ENCODE peak calls at places on chromosomes 13 and 19, in nine cellular contexts. Q is CD8-positive, alpha-beta T cell; K is fibroblast of mammary gland; U is HFF-Myc; P is kidney epithelial cell; F is AG09309; B is heart right ventricle; I is LNCaP clone FGC; J is MM.1S. A is an unnamed sample.

GRCh38 chr19:54209748-54210494 is 9.3 kb downstream of the RPS9 start:
- DNase-seq in I (peak), U (peak), Q (peak), F (peak), B (peak), J (no peak), K (peak), P (peak), A (peak)

GRCh38 chr19:1324792-1325567 is 39.3 kb downstream of the EFNA2 start:
- DNase-seq in Q (peak), K (peak), J (no peak), P (no peak), U (peak), B (peak), I (no peak), F (no peak), A (peak)

GRCh38 chr19:6802336-6803035 is 30.0 kb downstream of the VAV1 start:
- DNase-seq in P (no peak), Q (peak), U (no peak), B (peak), I (no peak), J (peak), K (no peak), F (no peak), A (peak)

GRCh38 chr13:43664700-43665191 is 122.0 kb downstream of the ENOX1 start:
- DNase-seq in Q (no peak), J (peak), I (no peak), F (peak), K (peak), P (peak), U (peak), B (no peak), A (no peak)

GRCh38 chr19:12365094-12365371 is 450 bp downstream of the ZNF442 start:
- DNase-seq in J (no peak), B (peak), I (no peak), Q (no peak), F (no peak), U (no peak), P (no peak), K (peak), A (no peak)

GRCh38 chr13:39835253-39835652 is 179.8 kb downstream of the COG6 start:
- DNase-seq in B (no peak), U (no peak), F (no peak), K (no peak), Q (no peak), I (no peak), J (no peak), P (no peak), A (no peak)

GRCh38 chr13:96090240-96091101 is 564 bp downstream of the HS6ST3 start:
- DNase-seq in K (peak), B (no peak), J (peak), I (no peak), P (no peak), U (no peak), Q (no peak), F (no peak), A (peak)

GRCh38 chr13:31521466-31521865 is 217.9 kb upstream of the RXFP2 start:
- DNase-seq in I (no peak), J (no peak), P (no peak), U (no peak), F (peak), B (no peak), Q (no peak), K (peak), A (no peak)

GRCh38 chr19:58361900-58362271 is 665 bp downstream of the ZNF497 start:
- DNase-seq in K (peak), P (no peak), I (no peak), F (no peak), B (peak), U (no peak), J (no peak), Q (peak), A (peak)

GRCh38 chr19:5880604-5881078 is 10.3 kb upstream of the FUT5 start:
- DNase-seq in I (no peak), F (no peak), K (peak), J (no peak), U (no peak), B (peak), Q (no peak), P (no peak), A (no peak)

GRCh38 chr13:84405286-84405685 is 523.0 kb upstream of the SLITRK1 start:
- DNase-seq in K (peak), I (no peak), Q (no peak), F (no peak), J (no peak), B (no peak), U (no peak), P (no peak), A (no peak)

GRCh38 chr13:106405731-106406130 is 129.7 kb downstream of the EFNB2 start:
- DNase-seq in Q (no peak), B (no peak), K (no peak), P (no peak), J (no peak), U (no peak), I (no peak), F (no peak), A (no peak)

GRCh38 chr19:33700408-33700757 is 78.6 kb downstream of the CHST8 start:
- DNase-seq in B (no peak), I (no peak), F (no peak), Q (no peak), P (no peak), K (no peak), J (no peak), U (no peak), A (no peak)

GRCh38 chr19:12681074-12681987 is at the start of gene DHPS:
- DNase-seq in F (peak), P (peak), U (peak), B (peak), J (peak), I (peak), K (peak), Q (peak), A (peak)

GRCh38 chr13:49357694-49358093 is 86.2 kb downstream of the CAB39L start:
- DNase-seq in F (no peak), Q (no peak), P (no peak), B (no peak), J (no peak), K (peak), I (no peak), U (peak), A (no peak)

GRCh38 chr13:109712187-109712601 is 74.2 kb downstream of the IRS2 start:
- DNase-seq in F (no peak), J (no peak), I (no peak), U (no peak), P (peak), K (no peak), B (no peak), Q (no peak), A (no peak)

GRCh38 chr13:79973533-79973963 is 367.4 kb downstream of the SPRY2 start:
- DNase-seq in Q (no peak), P (no peak), I (no peak), B (peak), J (peak), F (no peak), U (no peak), K (peak), A (no peak)

GRCh38 chr19:1616875-1617274 is 11.6 kb upstream of the UQCR11 start:
- DNase-seq in U (no peak), B (no peak), P (no peak), J (peak), F (no peak), Q (no peak), I (no peak), K (no peak), A (no peak)

GRCh38 chr19:7500811-7501450 is 12.1 kb upstream of the PEX11G start:
- DNase-seq in K (peak), F (no peak), B (no peak), U (no peak), P (no peak), Q (no peak), J (no peak), I (peak), A (no peak)

GRCh38 chr13:23407996-23408395 is 25.5 kb downstream of the SACS start:
- DNase-seq in B (no peak), J (no peak), U (no peak), K (no peak), P (no peak), Q (no peak), I (no peak), F (no peak), A (no peak)
- TF ChIP-seq CTCF in B (no peak), J (no peak), U (no peak), K (no peak), P (no peak), Q (no peak), I (no peak), F (no peak), A (no peak)

GRCh38 chr19:2719910-2720776 is 1.0 kb downstream of the DIRAS1 start:
- DNase-seq in K (peak), I (no peak), P (no peak), F (no peak), J (no peak), B (peak), Q (no peak), U (no peak), A (no peak)
- H3K4me3 ChIP-seq in K (peak), I (peak), P (peak), F (peak), J (no peak), B (peak), Q (no peak), U (peak), A (no peak)

DNA sequence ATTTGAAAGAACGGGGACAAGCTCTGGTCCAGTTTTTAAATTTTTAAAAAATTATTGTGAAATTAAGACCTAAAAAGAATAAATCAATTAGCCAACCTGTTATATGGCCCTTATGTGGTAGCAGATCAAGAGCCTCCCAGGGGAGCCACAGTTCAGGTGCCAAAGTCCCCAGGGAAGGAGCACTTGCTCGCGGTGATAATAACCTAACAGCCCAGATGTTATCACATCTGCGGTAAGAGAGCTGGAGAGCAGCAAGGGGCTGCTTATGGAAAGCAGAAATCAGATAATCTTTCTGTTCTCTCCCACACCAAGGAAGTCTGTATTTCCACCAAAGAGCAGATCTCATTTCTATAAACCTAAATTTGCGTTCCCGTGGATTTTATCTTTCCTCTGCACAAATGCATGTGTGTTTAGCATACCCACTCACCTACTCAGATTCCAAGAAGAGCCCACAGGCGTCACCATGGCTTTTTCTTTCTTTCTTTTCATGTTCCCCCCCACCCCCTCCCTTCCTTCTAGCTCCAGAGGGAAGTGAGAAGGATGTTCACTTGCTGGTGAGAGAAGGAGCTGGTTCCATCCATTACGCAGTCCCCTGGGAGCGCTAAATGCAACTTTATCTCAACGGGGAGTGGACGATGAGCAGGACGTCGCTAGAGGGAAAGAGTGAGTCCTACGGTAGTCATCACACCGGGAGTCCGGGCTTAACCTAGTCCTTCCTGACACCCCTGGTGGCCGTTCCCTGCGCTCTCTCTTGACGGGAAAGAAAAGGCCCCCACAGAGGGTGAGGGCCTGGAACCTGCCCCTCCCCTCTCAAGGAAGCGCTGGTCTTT is 1.6 kb upstream of the POU4F1 start:
- DNase-seq in J (no peak), U (no peak), K (peak), Q (no peak), P (no peak), B (no peak), F (no peak), I (no peak), A (no peak)
- TF ChIP-seq CTCF in J (no peak), U (no peak), K (no peak), Q (no peak), P (peak), B (no peak), F (no peak), I (no peak), A (no peak)

GRCh38 chr13:51998723-51999471 is 12.4 kb downstream of the ATP7B start:
- DNase-seq in F (no peak), Q (no peak), U (no peak), J (no peak), K (no peak), B (no peak), I (no peak), P (no peak), A (no peak)
- H3K4me3 ChIP-seq in F (no peak), Q (no peak), U (no peak), J (no peak), K (no peak), B (no peak), I (peak), P (no peak), A (no peak)